ENCODE peak calls at places on chromosomes 13 and 19, in five cellular contexts. J is GM12878, O is tibial artery, Y is ovary, H is heart left ventricle. T is an unnamed sample.

GRCh38 chr19:1767464-1767933 is 14.2 kb downstream of the ONECUT3 start:
- DNase-seq in J (no peak), O (no peak), Y (peak; percentile 43), H (no peak), T (peak; percentile 33)

GRCh38 chr13:30576528-30576927 is 41.2 kb upstream of the USPL1 start:
- DNase-seq in J (no peak), O (no peak), Y (no peak), H (peak; percentile 25), T (no peak)

GRCh38 chr19:40005670-40006272 is 8.9 kb downstream of the ZNF546 start:
- DNase-seq in J (no peak), O (no peak), Y (no peak), H (peak; percentile 12), T (no peak)

GRCh38 chr19:47143322-47144073 is 12.9 kb downstream of the SAE1 start:
- DNase-seq in J (no peak), O (no peak), Y (no peak), H (no peak), T (no peak)

GRCh38 chr19:29409121-29409862 is 116.5 kb upstream of the VSTM2B start:
- DNase-seq in J (no peak), O (no peak), Y (no peak), H (no peak), T (no peak)

GRCh38 chr19:3054265-3054971 is 7.9 kb downstream of the TLE5 start:
- DNase-seq in J (no peak), O (no peak), Y (no peak), H (no peak), T (no peak)

GRCh38 chr13:88729605-88730004 is 1058.4 kb downstream of the SLITRK5 start:
- DNase-seq in J (no peak), O (no peak), Y (no peak), H (no peak), T (no peak)

GRCh38 chr19:41323023-41323422 is 13.1 kb downstream of the CCDC97 start:
- DNase-seq in J (no peak), O (no peak), Y (peak; percentile 68), H (no peak), T (peak; percentile 45)

GRCh38 chr19:52590728-52591127 is 20.6 kb downstream of the ZNF701 start:
- DNase-seq in J (no peak), O (no peak), Y (no peak), H (no peak), T (no peak)

GRCh38 chr19:43438291-43439162 is 23.8 kb downstream of the TEX101 start:
- DNase-seq in J (no peak), O (no peak), Y (peak; percentile 39), H (peak; percentile 74), T (peak; percentile 79)

GRCh38 chr19:21197589-21198295 is 55.9 kb downstream of the ZNF431 start:
- DNase-seq in J (no peak), O (no peak), Y (peak; percentile 55), H (no peak), T (no peak)

GRCh38 chr13:110239280-110240120 is 67.5 kb downstream of the COL4A1 start:
- DNase-seq in J (no peak), O (no peak), Y (no peak), H (no peak), T (no peak)

GRCh38 chr13:30705672-30706071 is 29.7 kb upstream of the ALOX5AP start:
- DNase-seq in J (no peak), O (no peak), Y (no peak), H (no peak), T (no peak)

GRCh38 chr19:5695649-5696195 is 5.6 kb downstream of the RPL36 start:
- DNase-seq in J (no peak), O (no peak), Y (no peak), H (no peak), T (no peak)

GRCh38 chr13:47117268-47117667 is 220.4 kb upstream of the HTR2A start:
- DNase-seq in J (no peak), O (no peak), Y (no peak), H (no peak), T (no peak)

GRCh38 chr13:94198666-94199065 is 280.8 kb downstream of the DCT start:
- DNase-seq in J (no peak), O (no peak), Y (no peak), H (no peak), T (no peak)

GRCh38 chr13:100461309-100462035 is 127.1 kb downstream of the GGACT start:
- DNase-seq in J (no peak), O (no peak), Y (no peak), H (no peak), T (no peak)

GRCh38 chr13:109256866-109257760 is 529.3 kb downstream of the IRS2 start:
- DNase-seq in J (no peak), O (no peak), Y (no peak), H (no peak), T (no peak)

GRCh38 chr13:78298657-78299056 is 304.7 kb downstream of the POU4F1 start:
- DNase-seq in J (no peak), O (no peak), Y (no peak), H (no peak), T (no peak)

GRCh38 chr13:32261567-32261966 is 53.6 kb downstream of the ZAR1L start:
- DNase-seq in J (no peak), O (peak; percentile 87), Y (peak; percentile 81), H (peak; percentile 89), T (peak; percentile 69)

GRCh38 chr19:56088454-56089215 is 32.5 kb downstream of the ZNF787 start:
- DNase-seq in J (no peak), O (no peak), Y (no peak), H (no peak), T (no peak)

GRCh38 chr13:28489975-28490550 is 4.9 kb downstream of the FLT1 start:
- DNase-seq in J (no peak), O (no peak), Y (no peak), H (no peak), T (no peak)

GRCh38 chr13:95480131-95480545 is 72.4 kb upstream of the CLDN10 start:
- DNase-seq in J (peak; percentile 71), O (peak; percentile 71), Y (no peak), H (no peak), T (peak; percentile 20)

GRCh38 chr13:83312194-83312593 is 570.1 kb downstream of the SLITRK1 start:
- DNase-seq in J (no peak), O (no peak), Y (no peak), H (no peak), T (no peak)

GRCh38 chr19:990746-991145 is 6.6 kb downstream of the WDR18 start:
- DNase-seq in J (no peak), O (no peak), Y (no peak), H (no peak), T (no peak)

GRCh38 chr13:105972306-105972721 is 563.1 kb downstream of the EFNB2 start:
- DNase-seq in J (no peak), O (no peak), Y (no peak), H (no peak), T (no peak)

GRCh38 chr13:29934531-29935308 is 84.3 kb upstream of the UBL3 start:
- DNase-seq in J (no peak), O (no peak), Y (no peak), H (no peak), T (no peak)

GRCh38 chr19:6521718-6522646 is 8.8 kb upstream of the TNFSF9 start:
- DNase-seq in J (peak; percentile 95), O (no peak), Y (no peak), H (no peak), T (no peak)

DNA sequence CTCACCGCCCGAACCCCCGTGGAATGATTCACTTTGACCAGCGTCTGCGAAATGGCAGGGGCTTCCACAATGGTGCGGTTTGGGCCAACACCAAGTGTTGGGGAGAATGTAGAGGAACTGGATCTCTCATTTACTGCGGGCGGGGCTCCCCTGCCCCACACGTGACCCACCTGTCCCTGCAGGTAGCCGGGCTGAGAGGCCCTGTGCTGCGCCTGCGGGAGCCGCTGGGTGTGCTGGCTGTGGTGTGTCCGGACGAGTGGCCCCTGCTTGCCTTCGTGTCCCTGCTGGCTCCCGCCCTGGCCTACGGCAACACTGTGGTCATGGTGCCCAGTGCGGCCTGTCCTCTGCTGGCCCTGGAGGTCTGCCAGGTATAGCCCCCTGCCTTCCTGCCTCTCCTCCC is 5.8 kb upstream of the FLT3LG start:
- DNase-seq in J (no peak), O (no peak), Y (no peak), H (no peak), T (no peak)
- H3K4me1 ChIP-seq in J (peaks cover 31% of the 10 kb centered on the region), O (no peaks in the 10 kb centered on the region), Y (no peaks in the 10 kb centered on the region), H (peaks cover 9% of the 10 kb centered on the region), T (peaks cover 26% of the 10 kb centered on the region)

GRCh38 chr19:49165865-49166301 is 8.3 kb downstream of the TRPM4 start:
- DNase-seq in J (no peak), O (no peak), Y (no peak), H (no peak), T (no peak)
- TF ChIP-seq CTCF in J (no peak), O (no peak), Y (no peak), H (no peak), T (no peak)

GRCh38 chr13:79725841-79726240 is 244.9 kb downstream of the NDFIP2 start:
- DNase-seq in J (no peak), O (no peak), Y (no peak), H (no peak), T (no peak)
- H3K27ac ChIP-seq in J (no peak overlapping the region), O (no peak overlapping the region), Y (no peak overlapping the region), H (no peak overlapping the region), T (no peak overlapping the region)

GRCh38 chr19:18499055-18499775 is 22.7 kb downstream of the ELL start:
- DNase-seq in J (no peak), O (no peak), Y (no peak), H (no peak), T (no peak)
- H3K4me1 ChIP-seq in J (peaks cover 50% of the 10 kb centered on the region), O (peaks cover 4% of the 10 kb centered on the region), Y (peaks cover 44% of the 10 kb centered on the region), H (peaks cover 75% of the 10 kb centered on the region), T (peaks cover 99% of the 10 kb centered on the region)

GRCh38 chr19:12610540-12611360 is at the start of the genes ZNF490 and ZNF791:
- DNase-seq in J (peak; percentile 89), O (peak; percentile 99), Y (peak; percentile 99), H (peak; percentile 99), T (peak; percentile 98)
- TF ChIP-seq CTCF in J (no peak), O (no peak), Y (no peak), H (no peak), T (no peak)

DNA sequence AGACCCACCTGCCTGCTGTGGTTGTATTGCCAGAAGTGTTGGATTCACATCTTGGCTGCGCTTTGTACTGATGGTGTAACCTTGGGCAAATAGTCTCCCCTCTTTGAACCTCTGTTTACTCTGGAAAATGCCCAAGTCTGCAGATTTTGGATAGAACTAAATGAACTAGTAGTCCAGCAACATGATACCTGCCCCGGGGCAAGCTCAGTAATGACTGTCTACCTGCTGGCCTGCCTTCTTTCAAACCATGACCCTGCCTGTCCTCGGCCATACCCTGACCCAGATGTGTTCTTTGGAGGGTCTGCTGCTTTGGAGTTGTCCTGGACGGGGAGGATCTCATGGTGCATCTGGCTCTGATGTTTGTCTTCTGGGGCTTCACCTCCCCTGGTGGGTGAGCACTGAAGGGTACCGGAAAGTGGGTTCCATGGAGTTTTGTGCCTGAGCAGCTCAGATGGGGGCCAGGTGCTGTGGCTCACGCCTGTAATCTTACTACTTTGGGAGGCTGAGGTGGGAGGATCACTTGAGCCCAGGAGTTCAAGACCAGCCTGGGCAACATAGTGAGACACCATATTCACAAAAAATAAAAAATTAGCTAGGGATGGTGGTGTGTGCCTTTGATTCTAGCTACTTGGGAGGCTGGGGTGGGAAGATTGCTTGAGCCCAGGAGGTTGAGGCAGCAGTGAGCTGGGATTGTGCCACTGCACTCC is 59.5 kb downstream of the TNFRSF19 start:
- DNase-seq in J (no peak), O (no peak), Y (no peak), H (no peak), T (no peak)
- H3K27ac ChIP-seq in J (no peak overlapping the region), O (no peak overlapping the region), Y (no peak overlapping the region), H (peak overlapping the region; percentile 35), T (peak overlapping the region; percentile 75)

T was measured in left ventricle myocardium inferior.